ENCODE peak calls at places on chromosomes 1 and 21, in five cellular contexts. K is thyroid gland, Y is HAP-1, P is neural progenitor cell, E is heart right ventricle. F is an unnamed sample.
A peak's percentile ranks its signal among the peaks of the same experiment; 100 is the strongest.

GRCh38 chr1:180530501-180530900 is 28.1 kb upstream of the ACBD6 start:
- DNase-seq in K (peak; percentile 13), Y (no peak), P (no peak), E (peak; percentile 39), F (peak; percentile 11)

GRCh38 chr1:33501774-33502173 is 29.3 kb downstream of the ZSCAN20 start:
- DNase-seq in K (no peak), Y (no peak), P (no peak), E (no peak), F (no peak)

GRCh38 chr1:204721378-204722041 is 36.0 kb upstream of the LRRN2 start:
- DNase-seq in K (no peak), Y (no peak), P (peak; percentile 63), E (no peak), F (no peak)

GRCh38 chr21:46392921-46393320 is 65.8 kb upstream of the DIP2A start:
- DNase-seq in K (no peak), Y (no peak), P (no peak), E (peak; percentile 24), F (peak; percentile 13)

GRCh38 chr1:54118704-54119103 is 34.1 kb downstream of the CDCP2 start:
- DNase-seq in K (no peak), Y (no peak), P (no peak), E (no peak), F (no peak)

GRCh38 chr1:151131832-151132675 is 14.4 kb downstream of the SEMA6C start:
- DNase-seq in K (peak; percentile 27), Y (no peak), P (peak; percentile 69), E (no peak), F (peak; percentile 26)

GRCh38 chr1:214377485-214377884 is 96.5 kb downstream of the SMYD2 start:
- DNase-seq in K (no peak), Y (no peak), P (no peak), E (no peak), F (no peak)

GRCh38 chr1:27153549-27153886 is 1.4 kb downstream of the SLC9A1 start:
- DNase-seq in K (peak; percentile 76), Y (no peak), P (no peak), E (no peak), F (peak; percentile 47)

GRCh38 chr1:187762109-187762508 is 933.4 kb downstream of the PLA2G4A start:
- DNase-seq in K (no peak), Y (no peak), P (no peak), E (no peak), F (no peak)

GRCh38 chr1:1217621-1218523 is 3.9 kb upstream of the TNFRSF4 start:
- DNase-seq in K (no peak), Y (no peak), P (no peak), E (no peak), F (no peak)

GRCh38 chr21:29077651-29078090 is 4.2 kb upstream of the CCT8 start:
- DNase-seq in K (peak; percentile 40), Y (no peak), P (no peak), E (no peak), F (no peak)

GRCh38 chr1:184823080-184823479 is 68.4 kb upstream of the EDEM3 start:
- DNase-seq in K (no peak), Y (peak; percentile 55), P (peak; percentile 70), E (no peak), F (no peak)

GRCh38 chr1:200379431-200379755 is 30.4 kb downstream of the ZNF281 start:
- DNase-seq in K (no peak), Y (no peak), P (no peak), E (no peak), F (no peak)

GRCh38 chr21:43331962-43332458 is 94.9 kb downstream of the SIK1 start:
- DNase-seq in K (peak; percentile 33), Y (no peak), P (no peak), E (peak; percentile 58), F (no peak)

GRCh38 chr1:157197906-157198435 is 59.8 kb upstream of the ETV3 start:
- DNase-seq in K (no peak), Y (no peak), P (no peak), E (no peak), F (no peak)

GRCh38 chr1:238484121-238484520 is 593.4 kb upstream of the ZP4 start:
- DNase-seq in K (no peak), Y (no peak), P (no peak), E (no peak), F (no peak)

GRCh38 chr1:18955442-18956188 is 861 bp downstream of the IFFO2 start:
- DNase-seq in K (peak; percentile 69), Y (peak; percentile 57), P (peak; percentile 74), E (no peak), F (peak; percentile 57)

GRCh38 chr1:60753508-60753907 is 328.9 kb upstream of the NFIA start:
- DNase-seq in K (no peak), Y (no peak), P (no peak), E (no peak), F (no peak)

GRCh38 chr1:168331569-168331968 is 50.9 kb downstream of the TBX19 start:
- DNase-seq in K (no peak), Y (no peak), P (no peak), E (no peak), F (no peak)

GRCh38 chr1:234710936-234711335 is 101.0 kb upstream of the IRF2BP2 start:
- DNase-seq in K (peak; percentile 64), Y (no peak), P (no peak), E (no peak), F (no peak)

GRCh38 chr1:234710381-234710780 is 100.4 kb upstream of the IRF2BP2 start:
- DNase-seq in K (no peak), Y (no peak), P (no peak), E (no peak), F (no peak)

GRCh38 chr1:234709473-234710279 is 99.7 kb upstream of the IRF2BP2 start:
- DNase-seq in K (peak; percentile 98), Y (no peak), P (no peak), E (no peak), F (peak; percentile 51)

GRCh38 chr1:234707641-234708040 is 97.7 kb upstream of the IRF2BP2 start:
- DNase-seq in K (peak; percentile 32), Y (no peak), P (no peak), E (no peak), F (no peak)

GRCh38 chr1:234708700-234709395 is 98.9 kb upstream of the IRF2BP2 start:
- DNase-seq in K (peak; percentile 59), Y (no peak), P (no peak), E (no peak), F (no peak)
- H3K4me1 ChIP-seq in K (peaks cover 36% of the 10 kb centered on the region), Y (no peaks in the 10 kb centered on the region), P (no peaks in the 10 kb centered on the region), E (peaks cover 12% of the 10 kb centered on the region), F (peaks cover 28% of the 10 kb centered on the region)

GRCh38 chr1:109392037-109392787 is 5.5 kb downstream of the SORT1 start:
- DNase-seq in K (peak; percentile 66), Y (no peak), P (no peak), E (peak; percentile 54), F (no peak)

GRCh38 chr1:109392788-109393580 is 4.7 kb downstream of the SORT1 start:
- DNase-seq in K (peak; percentile 89), Y (peak; percentile 54), P (no peak), E (peak; percentile 76), F (peak; percentile 73)

GRCh38 chr1:109391626-109392025 is 6.1 kb downstream of the SORT1 start:
- DNase-seq in K (no peak), Y (no peak), P (no peak), E (no peak), F (no peak)

GRCh38 chr1:109389638-109390341 is 7.9 kb downstream of the SORT1 start:
- DNase-seq in K (no peak), Y (no peak), P (no peak), E (no peak), F (no peak)

GRCh38 chr1:109391161-109391556 is 6.6 kb downstream of the SORT1 start:
- DNase-seq in K (no peak), Y (no peak), P (no peak), E (no peak), F (no peak)
- H3K4me1 ChIP-seq in K (peaks cover 67% of the 10 kb centered on the region), Y (peaks cover 18% of the 10 kb centered on the region), P (peaks cover 14% of the 10 kb centered on the region), E (peaks cover 99% of the 10 kb centered on the region), F (peaks cover 86% of the 10 kb centered on the region)

DNA sequence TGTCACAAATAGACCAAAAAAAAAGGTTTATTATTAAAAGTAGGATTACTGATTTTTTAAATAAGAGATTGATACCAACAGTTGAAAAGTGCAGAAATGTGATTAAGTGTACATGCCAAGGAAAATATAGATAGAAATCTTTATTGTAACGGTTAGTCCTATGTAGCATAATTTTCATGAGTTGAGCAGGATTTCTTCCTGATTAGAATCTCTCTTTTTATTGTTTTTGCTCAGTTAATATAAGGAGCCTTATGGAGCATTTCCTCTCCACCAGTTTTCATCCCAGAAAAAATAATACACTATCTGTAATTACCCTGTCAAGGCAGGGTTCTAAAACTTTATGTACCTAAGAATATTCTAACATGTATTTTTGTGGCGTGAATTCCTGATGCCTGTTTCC is 23.4 kb downstream of the CAPZA1 start:
- DNase-seq in K (no peak), Y (no peak), P (no peak), E (no peak), F (no peak)
- H3K4me1 ChIP-seq in K (no peaks in the 10 kb centered on the region), Y (peaks cover 8% of the 10 kb centered on the region), P (no peaks in the 10 kb centered on the region), E (peaks cover 21% of the 10 kb centered on the region), F (no peaks in the 10 kb centered on the region)

GRCh38 chr1:98342556-98342955 is 319.0 kb upstream of the SNX7 start:
- DNase-seq in K (no peak), Y (no peak), P (no peak), E (no peak), F (no peak)
- H3K4me1 ChIP-seq in K (no peaks in the 10 kb centered on the region), Y (no peaks in the 10 kb centered on the region), P (peaks cover 7% of the 10 kb centered on the region), E (no peaks in the 10 kb centered on the region), F (no peaks in the 10 kb centered on the region)

GRCh38 chr1:93602101-93602500 is 79.5 kb downstream of the BCAR3 start:
- DNase-seq in K (no peak), Y (no peak), P (no peak), E (no peak), F (no peak)

GRCh38 chr1:93599479-93599878 is 82.2 kb downstream of the BCAR3 start:
- DNase-seq in K (no peak), Y (no peak), P (no peak), E (no peak), F (no peak)

GRCh38 chr1:93598861-93599439 is 82.7 kb downstream of the BCAR3 start:
- DNase-seq in K (no peak), Y (no peak), P (no peak), E (no peak), F (no peak)

GRCh38 chr1:93601686-93602085 is 80.0 kb downstream of the BCAR3 start:
- DNase-seq in K (no peak), Y (no peak), P (no peak), E (no peak), F (no peak)

DNA sequence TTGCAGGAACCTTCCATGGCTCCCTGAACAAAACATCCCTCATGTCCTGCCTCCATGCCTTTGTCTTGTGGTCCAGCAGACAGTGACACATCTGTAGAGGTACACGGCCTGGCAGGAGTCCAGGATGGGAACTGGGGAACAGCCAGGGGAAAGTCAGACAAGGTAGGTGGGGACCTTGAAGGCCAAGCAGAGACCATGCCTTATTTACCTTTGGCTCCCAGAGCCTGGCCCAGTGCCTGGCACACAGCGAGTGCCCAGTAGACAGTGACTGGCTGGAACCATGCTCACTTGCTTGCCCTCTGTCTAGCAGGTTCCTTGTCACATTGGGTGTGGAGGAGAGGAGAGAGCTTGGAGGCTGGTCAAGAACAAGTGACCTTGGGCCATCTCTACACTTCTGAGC is 81.0 kb downstream of the BCAR3 start:
- DNase-seq in K (no peak), Y (no peak), P (no peak), E (no peak), F (no peak)
- H3K4me1 ChIP-seq in K (peaks cover 8% of the 10 kb centered on the region), Y (no peaks in the 10 kb centered on the region), P (no peaks in the 10 kb centered on the region), E (peaks cover 90% of the 10 kb centered on the region), F (no peaks in the 10 kb centered on the region)

GRCh38 chr1:162674018-162674608 is 41.8 kb downstream of the DDR2 start:
- DNase-seq in K (no peak), Y (no peak), P (no peak), E (no peak), F (no peak)
- H3K4me1 ChIP-seq in K (no peaks in the 10 kb centered on the region), Y (no peaks in the 10 kb centered on the region), P (peaks cover 7% of the 10 kb centered on the region), E (peaks cover 55% of the 10 kb centered on the region), F (peaks cover 43% of the 10 kb centered on the region)

GRCh38 chr1:12469493-12469892 is 148.5 kb downstream of the DHRS3 start:
- DNase-seq in K (peak; percentile 39), Y (no peak), P (no peak), E (no peak), F (no peak)
- H3K4me1 ChIP-seq in K (peaks cover 28% of the 10 kb centered on the region), Y (peaks cover 16% of the 10 kb centered on the region), P (no peaks in the 10 kb centered on the region), E (peaks cover 66% of the 10 kb centered on the region), F (peaks cover 41% of the 10 kb centered on the region)

F was measured in transverse colon.